ENCODE peak calls at places on chromosome 1, in five cellular contexts. L, A, F, B and G are unnamed samples.

GRCh38 chr1:46520063-46520911 is 30.7 kb downstream of the DMBX1 start:
- DNase-seq in B (peak; percentile 77), F (peak; percentile 23), L (no peak), A (no peak), G (no peak)

GRCh38 chr1:216482620-216483019 is 59.4 kb upstream of the USH2A start:
- DNase-seq in A (no peak), B (no peak), L (no peak), F (no peak), G (no peak)

GRCh38 chr1:2534775-2535387 is 4.8 kb upstream of the HES5 start:
- DNase-seq in A (peak; percentile 76), L (no peak), B (peak; percentile 31), F (no peak), G (no peak)

GRCh38 chr1:51532853-51533252 is 13.8 kb upstream of the EPS15 start:
- DNase-seq in A (no peak), F (no peak), B (no peak), L (no peak), G (no peak)

GRCh38 chr1:113978863-113979702 is at the start of gene OLFML3:
- DNase-seq in F (peak; percentile 66), B (peak; percentile 97), L (peak; percentile 80), A (peak; percentile 83), G (peak; percentile 67)

GRCh38 chr1:93848352-93848883 is 30.6 kb downstream of the DNTTIP2 start:
- DNase-seq in F (no peak), B (no peak), A (no peak), L (no peak), G (no peak)

GRCh38 chr1:225476100-225476511 is 48.3 kb upstream of the LBR start:
- DNase-seq in B (no peak), A (no peak), F (no peak), L (no peak), G (no peak)

GRCh38 chr1:242454262-242455051 is 70.0 kb downstream of the PLD5 start:
- DNase-seq in A (no peak), B (peak; percentile 41), F (peak; percentile 3), L (no peak), G (no peak)

GRCh38 chr1:15028117-15028516 is 125.4 kb upstream of the TMEM51 start:
- DNase-seq in B (peak; percentile 63), A (no peak), L (peak; percentile 39), F (no peak), G (no peak)

GRCh38 chr1:94633051-94633450 is 91.5 kb upstream of the F3 start:
- DNase-seq in A (no peak), B (peak; percentile 48), F (no peak), L (no peak), G (no peak)

GRCh38 chr1:211643324-211644212 is 31.9 kb downstream of the NEK2 start:
- DNase-seq in L (no peak), A (peak; percentile 67), F (no peak), B (no peak), G (no peak)

GRCh38 chr1:73909043-73909567 is 288.9 kb downstream of the LRRIQ3 start:
- DNase-seq in L (no peak), B (no peak), A (no peak), F (no peak), G (no peak)

GRCh38 chr1:221356693-221357092 is 385.2 kb downstream of the DUSP10 start:
- DNase-seq in A (no peak), B (no peak), L (no peak), F (no peak), G (no peak)
- TF ChIP-seq CTCF in A (no peak), B (no peak), L (no peak), F (peak; percentile 7), G (no peak)

DNA sequence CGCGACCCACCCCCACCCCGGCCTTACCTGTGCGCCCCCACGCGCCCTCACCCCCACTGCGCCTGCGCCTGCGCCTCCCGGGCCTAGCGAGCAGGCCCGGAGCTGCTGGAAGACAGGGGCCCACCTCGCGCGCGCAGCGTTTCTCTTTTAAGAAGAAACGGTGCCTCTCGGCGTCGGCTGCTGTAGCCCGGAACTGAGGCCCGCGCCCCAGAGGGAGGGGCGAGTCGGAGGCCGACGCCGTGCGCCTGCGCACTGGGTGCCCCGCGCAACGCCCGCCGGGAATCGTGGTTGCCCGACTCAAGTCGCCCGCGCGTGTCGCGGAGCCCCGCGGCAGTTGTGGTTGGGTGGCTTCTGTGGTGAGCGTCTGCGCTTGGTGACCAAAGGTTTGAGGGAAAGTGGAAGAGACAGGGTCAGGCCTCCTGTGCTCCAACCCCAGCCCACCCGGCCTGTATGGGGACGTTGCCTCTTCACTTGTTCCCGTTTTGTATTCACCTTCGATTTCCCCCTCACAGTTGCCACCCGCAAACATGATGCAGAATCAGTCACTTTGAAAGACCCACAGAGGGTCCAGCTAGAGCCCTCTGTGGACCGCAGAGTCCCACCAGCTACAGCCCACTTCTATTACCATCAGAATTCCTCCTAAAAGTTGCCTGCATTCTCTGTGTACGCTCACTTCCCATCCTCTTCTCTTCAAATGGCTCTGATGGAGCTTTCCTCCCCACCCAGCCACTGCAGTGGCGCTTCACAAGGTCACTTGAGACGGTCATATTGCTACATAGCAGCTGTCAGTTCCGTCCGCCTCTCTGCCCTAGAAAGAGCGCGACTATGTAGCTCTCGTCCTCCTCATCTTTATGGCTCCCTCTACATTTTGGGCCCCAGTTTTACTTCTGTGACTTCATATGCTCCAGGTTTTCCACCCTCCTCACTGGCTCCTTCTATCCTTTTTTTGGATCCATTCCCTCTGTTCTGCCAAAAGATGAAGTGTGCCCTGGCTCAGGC is at the start of gene ZNF692:
- DNase-seq in B (peak; percentile 98), A (peak; percentile 100), F (peak; percentile 95), L (peak; percentile 98), G (peak; percentile 96)
- TF ChIP-seq CTCF in B (no peak), A (no peak), F (no peak), L (peak; percentile 16), G (no peak)

GRCh38 chr1:72557446-72558049 is 275.2 kb upstream of the NEGR1 start:
- DNase-seq in A (no peak), F (no peak), B (peak; percentile 25), L (no peak), G (no peak)
- TF ChIP-seq CTCF in A (no peak), F (no peak), B (peak; percentile 64), L (peak; percentile 57), G (no peak)

DNA sequence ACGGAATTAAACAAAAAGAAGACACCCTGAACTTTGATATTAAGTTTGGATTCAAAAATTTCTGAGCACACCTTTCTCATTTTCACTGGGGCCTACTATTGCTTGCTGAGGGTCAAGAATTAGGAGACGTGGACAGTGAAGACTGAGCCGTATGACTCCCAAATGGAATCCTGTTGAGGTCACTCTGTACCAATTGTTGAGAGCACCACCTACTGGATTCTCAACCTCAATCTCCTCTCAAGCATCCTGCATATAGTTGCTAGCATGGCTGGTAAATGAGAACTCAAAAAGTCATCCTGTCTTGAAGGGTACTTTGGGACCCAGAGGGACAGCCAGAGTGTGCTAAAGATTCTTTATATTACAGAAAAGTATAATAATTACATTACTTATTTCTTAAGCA is 20.2 kb upstream of the MTR start:
- DNase-seq in B (peak; percentile 68), A (no peak), F (peak; percentile 10), L (no peak), G (no peak)
- TF ChIP-seq CTCF in B (peak; percentile 18), A (peak; percentile 29), F (peak; percentile 32), L (peak; percentile 57), G (no peak)

DNA sequence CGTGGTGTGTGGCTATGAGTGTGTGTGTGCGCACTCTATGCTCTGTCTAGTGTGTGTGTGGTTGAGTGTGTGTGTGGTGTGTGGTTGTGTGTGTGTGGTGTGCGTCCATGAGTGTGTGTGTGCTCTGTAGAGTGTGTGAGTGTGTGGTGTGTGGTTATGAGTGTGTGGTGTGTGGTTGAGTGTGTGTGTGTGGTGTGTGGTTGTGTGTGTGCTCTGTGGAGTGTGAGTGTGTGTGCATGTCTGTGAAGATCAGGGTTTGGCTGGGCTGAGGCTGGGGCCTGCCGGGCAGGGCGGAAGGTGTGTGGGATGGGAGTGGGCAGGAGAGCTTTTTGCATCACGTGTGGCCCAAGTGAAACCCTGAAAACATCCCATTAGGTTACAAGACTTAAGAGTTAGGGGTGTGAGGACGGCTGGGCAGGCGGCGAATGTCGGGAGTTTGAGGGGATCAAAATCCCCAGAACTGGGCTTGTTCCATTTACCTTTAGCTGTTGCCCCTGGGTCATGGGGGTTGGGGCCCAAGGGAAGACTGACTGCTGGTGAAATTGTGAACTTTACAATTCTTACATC is 2.9 kb upstream of the FCMR start:
- DNase-seq in B (no peak), L (no peak), A (no peak), F (no peak), G (no peak)
- TF ChIP-seq CTCF in B (no peak), L (no peak), A (no peak), F (no peak), G (no peak)

GRCh38 chr1:28640766-28641165 is 2.1 kb downstream of the TAF12 start:
- DNase-seq in F (peak; percentile 37), L (no peak), B (peak; percentile 15), A (no peak), G (no peak)
- TF ChIP-seq CTCF in F (no peak), L (no peak), B (peak; percentile 37), A (no peak), G (peak; percentile 20)

DNA sequence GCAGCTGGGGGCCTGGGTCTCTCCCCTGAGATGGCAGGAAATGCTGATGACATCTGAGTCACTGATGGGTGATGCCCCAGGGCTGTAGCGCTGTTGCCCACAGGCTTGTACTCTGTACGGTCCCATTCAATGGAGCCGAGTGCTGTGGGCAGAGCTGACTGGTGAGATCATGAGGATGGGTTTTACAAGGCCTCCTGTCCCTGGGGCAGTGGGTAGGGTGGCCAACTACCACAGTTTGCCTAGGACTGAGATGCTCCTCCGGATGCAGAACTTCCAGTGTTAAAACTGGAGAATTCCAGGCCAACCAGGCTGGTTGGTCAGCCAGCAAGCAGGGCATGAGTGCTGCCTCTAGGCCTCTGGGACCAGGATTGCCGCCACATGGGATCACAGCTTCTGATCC is 9.2 kb downstream of the PHLDA3 start:
- DNase-seq in F (no peak), A (no peak), L (no peak), B (no peak), G (no peak)
- TF ChIP-seq CTCF in F (no peak), A (no peak), L (no peak), B (no peak), G (no peak)